ENCODE peak calls at places on chromosomes 7 and 10, in five cellular contexts. V, W, P, Q and O are unnamed samples.

GRCh38 chr10:71516890-71517289 is 120.2 kb downstream of the CDH23 start:
- DNase-seq in V (no peak), W (no peak), P (no peak), Q (no peak), O (no peak)

GRCh38 chr7:25519962-25520562 is 291.8 kb upstream of the NPVF start:
- DNase-seq in V (no peak), W (no peak), P (no peak), Q (no peak), O (no peak)

GRCh38 chr7:99827040-99827778 is 604 bp upstream of the CYP3A43 start:
- DNase-seq in V (no peak), W (no peak), P (no peak), Q (no peak), O (no peak)

GRCh38 chr10:92891885-92892705 is 43.8 kb downstream of the EXOC6 start:
- DNase-seq in V (peak), W (peak), P (peak), Q (no peak), O (peak)

GRCh38 chr7:76296743-76297740 is 5.4 kb upstream of the HSPB1 start:
- DNase-seq in V (peak), W (peak), P (peak), Q (peak), O (peak)

GRCh38 chr10:4046030-4046429 is 261.0 kb upstream of the KLF6 start:
- DNase-seq in V (no peak), W (no peak), P (no peak), Q (no peak), O (no peak)

GRCh38 chr7:25770670-25771069 is 381.3 kb upstream of the NFE2L3 start:
- DNase-seq in V (no peak), W (no peak), P (no peak), Q (no peak), O (no peak)

GRCh38 chr7:67371429-67372305 is 375.0 kb downstream of the TYW1 start:
- DNase-seq in V (peak), W (peak), P (peak), Q (peak), O (no peak)

GRCh38 chr10:6927001-6927400 is 346.9 kb upstream of the PRKCQ start:
- DNase-seq in V (no peak), W (no peak), P (no peak), Q (no peak), O (no peak)

GRCh38 chr10:32979041-32979440 is 21.0 kb upstream of the ITGB1 start:
- DNase-seq in V (peak), W (no peak), P (no peak), Q (no peak), O (no peak)

GRCh38 chr7:44445986-44446671 is 44.3 kb downstream of the NUDCD3 start:
- DNase-seq in V (no peak), W (no peak), P (no peak), Q (no peak), O (no peak)

GRCh38 chr10:95290801-95291633 is at the start of gene PDLIM1:
- DNase-seq in V (no peak), W (peak), P (peak), Q (peak), O (no peak)

GRCh38 chr7:1856161-1856965 is 186.3 kb downstream of the ELFN1 start:
- DNase-seq in V (no peak), W (no peak), P (no peak), Q (no peak), O (no peak)

GRCh38 chr10:97280783-97281182 is 11.7 kb downstream of the ARHGAP19 start:
- DNase-seq in V (no peak), W (no peak), P (no peak), Q (no peak), O (no peak)

GRCh38 chr10:44386546-44387052 is 1.7 kb upstream of the CXCL12 start:
- DNase-seq in V (peak), W (peak), P (peak), Q (peak), O (no peak)

GRCh38 chr7:140674356-140674800 is 1.6 kb downstream of the ADCK2 start:
- DNase-seq in V (no peak), W (no peak), P (no peak), Q (no peak), O (no peak)

GRCh38 chr10:33129181-33129928 is 171.3 kb upstream of the ITGB1 start:
- DNase-seq in V (peak), W (peak), P (peak), Q (peak), O (peak)

GRCh38 chr10:4270116-4270515 is 485.1 kb upstream of the KLF6 start:
- DNase-seq in V (peak), W (no peak), P (peak), Q (peak), O (peak)

GRCh38 chr10:101076630-101077029 is 14.8 kb downstream of the KAZALD1 start:
- DNase-seq in V (no peak), W (no peak), P (no peak), Q (no peak), O (no peak)

GRCh38 chr7:73725703-73726466 is 6.4 kb upstream of the STX1A start:
- DNase-seq in V (peak), W (peak), P (peak), Q (peak), O (no peak)

GRCh38 chr7:3893151-3893788 is 592.2 kb downstream of the SDK1 start:
- DNase-seq in V (no peak), W (no peak), P (no peak), Q (no peak), O (no peak)

GRCh38 chr7:18520450-18521235 is 25.1 kb downstream of the HDAC9 start:
- DNase-seq in V (peak), W (no peak), P (peak), Q (no peak), O (peak)

GRCh38 chr10:125263551-125263950 is 103.2 kb upstream of the CTBP2 start:
- DNase-seq in V (no peak), W (no peak), P (peak), Q (no peak), O (no peak)

GRCh38 chr10:99375444-99375843 is 46.3 kb downstream of the CNNM1 start:
- DNase-seq in V (no peak), W (no peak), P (no peak), Q (no peak), O (no peak)

GRCh38 chr7:2203551-2204300 is 29.0 kb downstream of the MAD1L1 start:
- DNase-seq in V (no peak), W (no peak), P (peak), Q (no peak), O (no peak)

GRCh38 chr10:43043342-43043772 is 33.5 kb upstream of the RET start:
- DNase-seq in V (no peak), W (no peak), P (no peak), Q (no peak), O (no peak)

GRCh38 chr7:122577449-122578003 is 121.4 kb downstream of the RNF133 start:
- DNase-seq in V (no peak), W (no peak), P (no peak), Q (no peak), O (no peak)

GRCh38 chr7:16718111-16718656 is 35.4 kb upstream of the TSPAN13 start:
- DNase-seq in V (no peak), W (no peak), P (no peak), Q (no peak), O (no peak)

GRCh38 chr10:128418819-128419218 is 292.6 kb upstream of the MKI67 start:
- DNase-seq in V (no peak), W (no peak), P (no peak), Q (no peak), O (no peak)

GRCh38 chr7:74289660-74290589 is 718 bp downstream of the CLIP2 start:
- DNase-seq in V (no peak), W (peak), P (no peak), Q (peak), O (no peak)

GRCh38 chr10:62380002-62380401 is 5.8 kb downstream of the ZNF365 start:
- DNase-seq in V (peak), W (no peak), P (peak), Q (no peak), O (no peak)

GRCh38 chr10:129653861-129654260 is 186.8 kb downstream of the MGMT start:
- DNase-seq in V (no peak), W (no peak), P (no peak), Q (no peak), O (no peak)
- H3K4me3 ChIP-seq in V (no peak), W (no peak), P (no peak), Q (no peak), O (no peak)

DNA sequence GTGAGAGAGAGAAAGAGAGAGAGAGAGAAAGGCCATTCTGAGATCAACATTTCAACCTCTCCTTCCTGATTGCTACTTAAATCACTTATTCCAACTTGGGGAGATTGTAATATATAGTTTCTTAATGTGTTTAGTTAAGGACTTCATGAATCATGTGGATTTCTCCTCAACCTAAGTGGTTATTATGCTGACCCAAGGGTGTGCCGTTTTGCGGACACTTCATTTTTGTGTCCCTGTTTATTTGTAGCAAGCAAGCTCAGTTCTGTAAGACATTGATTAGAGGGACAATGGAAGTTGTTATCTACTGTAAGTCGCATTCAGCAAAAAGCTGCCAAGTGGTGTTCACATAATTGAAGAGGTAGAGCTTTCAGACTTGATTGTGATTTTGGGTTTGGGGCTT is 20.0 kb upstream of the COL1A2 start:
- DNase-seq in V (peak), W (no peak), P (no peak), Q (no peak), O (no peak)
- H3K4me3 ChIP-seq in V (peak), W (peak), P (peak), Q (peak), O (peak)

DNA sequence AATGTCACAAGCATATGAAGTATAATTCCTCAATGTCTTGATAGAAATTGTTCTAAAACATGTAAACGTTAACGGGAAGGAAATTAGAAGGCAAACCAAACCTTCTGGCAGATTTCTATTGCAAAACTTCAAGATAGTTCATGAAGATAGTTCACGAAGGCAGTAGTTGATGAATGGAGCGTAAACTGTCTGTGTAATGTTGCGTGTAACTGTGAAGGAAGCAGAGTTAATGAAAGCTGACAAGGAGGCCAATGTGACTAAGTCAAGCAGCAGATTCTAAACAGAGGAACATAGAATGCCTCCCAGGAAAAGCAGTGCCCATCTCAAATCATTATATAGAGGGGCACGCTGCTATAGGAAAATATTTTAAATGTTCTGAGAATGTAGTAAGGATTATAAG is 659.7 kb upstream of the IGFBP3 start:
- DNase-seq in V (no peak), W (no peak), P (no peak), Q (no peak), O (no peak)
- H3K4me3 ChIP-seq in V (no peak), W (no peak), P (no peak), Q (no peak), O (no peak)

GRCh38 chr10:30160431-30160982 is 101.1 kb upstream of the JCAD start:
- DNase-seq in V (no peak), W (no peak), P (no peak), Q (no peak), O (no peak)
- H3K4me3 ChIP-seq in V (no peak), W (no peak), P (no peak), Q (no peak), O (no peak)